ENCODE peak calls at places on chromosome 12, in four cellular contexts. Z is GM06990; S is effector memory CD4-positive, alpha-beta T cell; O is tibial artery. I is an unnamed sample. For H3K36me3, the result is how much of the 10 kb centered on the place peaks cover.

GRCh38 chr12:75721790-75722189 is 210.4 kb upstream of the KRR1 start:
- DNase-seq in Z (no peak), O (no peak), S (no peak), I (no peak)

GRCh38 chr12:89379100-89379838 is 27.0 kb upstream of the DUSP6 start:
- DNase-seq in O (no peak), S (no peak), Z (no peak), I (no peak)

GRCh38 chr12:89573081-89573810 is 47.4 kb upstream of the POC1B start:
- DNase-seq in O (no peak), S (no peak), Z (no peak), I (no peak)

GRCh38 chr12:131194166-131194565 is 240.5 kb downstream of the ADGRD1 start:
- DNase-seq in S (no peak), Z (no peak), O (no peak), I (no peak)

GRCh38 chr12:111404362-111405148 is 1.2 kb upstream of the SH2B3 start:
- DNase-seq in Z (no peak), S (peak), O (peak), I (peak)

GRCh38 chr12:67661311-67662011 is 12.9 kb downstream of the DYRK2 start:
- DNase-seq in Z (no peak), S (no peak), O (no peak), I (no peak)

GRCh38 chr12:132904718-132905328 is 17.4 kb upstream of the CHFR start:
- DNase-seq in Z (peak), S (peak), O (peak), I (peak)

GRCh38 chr12:58906917-58907316 is 13.4 kb downstream of the LRIG3 start:
- DNase-seq in S (no peak), O (no peak), Z (no peak), I (no peak)

GRCh38 chr12:120328228-120328627 is 649 bp upstream of the PLA2G1B start:
- DNase-seq in Z (no peak), O (no peak), S (no peak), I (no peak)

DNA sequence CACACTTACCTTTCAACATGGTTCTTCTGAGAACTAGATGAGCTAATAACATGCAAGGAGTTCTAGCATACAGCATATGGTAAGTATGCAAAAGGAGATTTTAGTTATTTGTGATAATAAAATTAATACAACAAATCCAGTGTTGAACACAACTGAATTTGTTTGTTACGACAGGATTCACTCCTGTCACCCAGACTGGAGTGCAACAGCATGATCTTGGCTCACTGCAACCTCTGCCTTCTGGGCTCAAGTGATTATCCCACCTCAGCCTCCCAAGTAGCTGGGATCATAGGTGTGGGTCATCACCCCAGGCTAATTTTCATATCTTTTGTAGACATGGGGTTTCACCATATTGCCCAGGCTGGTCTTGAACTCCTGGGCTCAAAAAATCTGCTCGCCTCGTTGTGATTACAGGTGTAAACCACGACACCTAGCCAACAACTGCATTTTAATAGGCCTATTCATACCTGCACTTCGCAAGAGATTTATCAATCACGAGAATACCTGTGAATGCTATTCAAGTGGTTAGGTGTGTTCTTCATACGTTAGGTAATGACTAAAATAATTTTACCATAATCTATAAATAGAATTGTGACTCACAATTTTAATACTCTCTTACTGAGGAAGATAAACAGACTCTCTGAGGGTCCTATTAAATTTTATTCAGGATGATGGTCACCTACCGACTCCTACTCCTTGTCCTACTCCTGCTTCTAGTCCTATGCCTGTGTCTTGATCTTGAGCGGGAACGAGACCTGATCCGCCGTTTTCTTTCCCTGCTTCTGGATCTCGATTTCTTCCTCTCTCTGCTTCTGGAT is 10.0 kb downstream of the RSRC2 start:
- DNase-seq in Z (no peak), S (no peak), O (no peak), I (no peak)
- H3K36me3 ChIP-seq in Z (under half), S (half or more), O (half or more), I (half or more)

DNA sequence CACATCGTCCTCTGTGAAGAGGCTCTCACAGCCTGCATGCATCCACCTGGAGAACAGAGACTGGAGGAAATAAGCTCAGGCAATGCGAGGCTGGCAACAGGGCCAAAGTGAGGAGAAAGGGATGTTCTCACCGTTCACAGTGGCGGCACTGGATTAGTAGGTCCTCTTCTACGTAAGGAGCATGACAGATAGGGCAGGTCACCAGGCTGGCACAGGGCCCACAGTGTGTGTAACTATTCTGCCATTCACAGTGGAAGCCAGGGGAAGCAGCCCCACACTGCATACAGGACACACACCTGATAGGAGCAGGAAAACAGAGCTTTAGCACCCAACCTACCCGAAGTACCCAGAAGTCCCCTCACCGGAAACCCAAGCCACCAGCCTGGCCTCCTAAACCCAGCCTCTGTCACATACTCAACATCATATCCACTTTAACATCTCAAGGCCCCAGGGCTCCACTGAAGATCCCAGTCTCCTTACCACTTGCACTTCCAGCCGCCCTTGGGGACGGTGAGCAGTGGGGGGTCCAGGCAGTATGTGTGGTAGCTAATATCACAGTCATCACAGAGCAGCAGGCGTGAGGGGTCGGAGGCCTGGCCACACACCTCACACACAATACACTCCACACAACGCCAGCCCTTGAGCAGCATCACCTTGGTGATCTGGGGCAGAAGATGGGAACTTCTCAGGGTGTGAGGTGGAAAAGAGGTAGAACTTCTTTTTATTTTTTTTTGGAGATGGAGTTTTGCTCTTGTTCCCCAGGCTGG is 14.3 kb downstream of the KMT2D start:
- DNase-seq in S (no peak), Z (no peak), O (no peak), I (peak)
- H3K36me3 ChIP-seq in S (half or more), Z (half or more), O (half or more), I (half or more)

GRCh38 chr12:12819752-12820311 is 6.7 kb downstream of the DDX47 start:
- DNase-seq in S (no peak), O (no peak), Z (no peak), I (no peak)
- H3K36me3 ChIP-seq in S (half or more), O (under half), Z (under half), I (under half)

DNA sequence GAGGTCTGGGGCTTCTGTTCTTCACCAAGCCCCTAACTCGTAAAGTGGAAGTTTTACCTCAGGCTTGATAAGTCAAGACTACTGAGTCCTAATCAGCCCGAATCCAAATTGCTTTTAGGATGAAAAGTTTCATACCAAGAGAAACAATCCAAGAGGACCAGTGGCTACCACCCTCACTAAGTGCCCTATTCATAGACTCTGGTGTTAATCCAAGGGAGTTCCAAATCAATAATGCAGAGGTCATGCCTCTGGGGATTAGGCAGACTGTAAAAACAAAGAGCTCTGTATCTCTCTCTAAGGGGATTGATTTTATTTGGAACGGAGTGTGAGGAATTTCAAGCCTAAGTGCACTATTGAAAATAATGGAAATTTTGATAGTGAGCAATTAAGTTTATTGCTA is 76.3 kb upstream of the LMNTD1 start:
- DNase-seq in O (no peak), Z (no peak), S (no peak), I (no peak)
- H3K36me3 ChIP-seq in O (under half), Z (under half), S (under half), I (under half)

I was measured in sigmoid colon.